ENCODE peak calls at places on chromosomes 2 and 18, in five cellular contexts. B is GM12878, C is A549, F is SK-N-SH, P is K562. S is an unnamed sample.

GRCh38 chr2:85409719-85410583 is at the start of gene CAPG:
- DNase-seq in F (no peak), P (peak), B (no peak), C (no peak), S (no peak)

GRCh38 chr2:205297368-205297767 is 384.9 kb upstream of the NRP2 start:
- DNase-seq in P (no peak), C (no peak), F (no peak), B (no peak), S (no peak)

GRCh38 chr2:25539141-25539540 is 134.2 kb downstream of the DTNB start:
- DNase-seq in F (no peak), P (no peak), C (no peak), B (no peak), S (no peak)

GRCh38 chr2:77232909-77233308 is 289.3 kb downstream of the LRRTM4 start:
- DNase-seq in F (no peak), C (no peak), B (no peak), P (no peak), S (no peak)

GRCh38 chr2:233029321-233029720 is 3.2 kb upstream of the NEU2 start:
- DNase-seq in P (no peak), F (no peak), C (no peak), B (no peak), S (no peak)

GRCh38 chr2:47002031-47002430 is 86.4 kb upstream of the MCFD2 start:
- DNase-seq in F (no peak), B (no peak), C (no peak), P (no peak), S (no peak)

GRCh38 chr18:79380816-79381806 is 14.6 kb upstream of the NFATC1 start:
- DNase-seq in C (peak), F (peak), P (peak), B (no peak), S (peak)

GRCh38 chr2:54750040-54750439 is 26.6 kb downstream of the EML6 start:
- DNase-seq in C (no peak), F (no peak), B (no peak), P (no peak), S (no peak)

GRCh38 chr18:66534110-66534509 is 69.8 kb downstream of the CDH19 start:
- DNase-seq in P (no peak), B (no peak), C (no peak), F (no peak), S (no peak)

GRCh38 chr2:217207387-217208010 is 347.6 kb upstream of the TNP1 start:
- DNase-seq in B (no peak), P (no peak), F (no peak), C (no peak), S (no peak)

GRCh38 chr18:9619545-9619944 is 5.2 kb upstream of the PPP4R1 start:
- DNase-seq in B (no peak), C (no peak), P (no peak), F (no peak), S (no peak)

GRCh38 chr2:236711440-236711839 is 141.8 kb downstream of the ACKR3 start:
- DNase-seq in P (no peak), F (no peak), B (no peak), C (no peak), S (no peak)

GRCh38 chr2:241833101-241833937 is 24.3 kb downstream of the NEU4 start:
- DNase-seq in C (no peak), B (no peak), F (no peak), P (peak), S (no peak)

GRCh38 chr2:62207480-62207879 is 11.6 kb downstream of the B3GNT2 start:
- DNase-seq in F (no peak), B (no peak), P (no peak), C (no peak), S (no peak)

GRCh38 chr18:35508030-35508429 is 10.3 kb upstream of the INO80C start:
- DNase-seq in C (no peak), F (no peak), B (no peak), P (no peak), S (no peak)

GRCh38 chr2:142944721-142945120 is 67.3 kb downstream of the KYNU start:
- DNase-seq in C (no peak), F (no peak), P (no peak), B (no peak), S (no peak)
- TF ChIP-seq REST in C (no peak), F (no peak), P (no peak), B (no peak), S (no peak)

DNA sequence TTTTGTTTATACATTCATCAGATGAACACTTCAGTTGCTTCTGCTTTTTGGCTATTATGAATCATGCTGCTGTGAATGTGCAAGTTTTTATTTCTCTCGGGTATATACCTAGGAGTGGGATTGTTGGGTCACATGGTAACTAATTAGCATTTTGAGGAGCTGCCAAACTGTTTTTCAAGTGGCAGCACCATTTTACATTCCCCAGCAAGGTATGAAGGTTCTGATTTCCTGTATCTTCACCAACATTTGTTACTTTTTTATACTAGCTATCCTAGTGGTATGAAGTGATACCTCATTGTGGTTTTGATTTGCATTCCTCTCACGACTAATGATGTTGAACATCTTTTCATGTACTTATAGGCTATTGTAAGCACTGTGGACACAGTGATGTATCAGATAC is 53.9 kb downstream of the DYNC1I2 start:
- DNase-seq in P (no peak), C (no peak), F (no peak), B (peak), S (no peak)
- TF ChIP-seq RFX5 in P (no peak), C (no peak), F (no peak), B (no peak), S (no peak)

DNA sequence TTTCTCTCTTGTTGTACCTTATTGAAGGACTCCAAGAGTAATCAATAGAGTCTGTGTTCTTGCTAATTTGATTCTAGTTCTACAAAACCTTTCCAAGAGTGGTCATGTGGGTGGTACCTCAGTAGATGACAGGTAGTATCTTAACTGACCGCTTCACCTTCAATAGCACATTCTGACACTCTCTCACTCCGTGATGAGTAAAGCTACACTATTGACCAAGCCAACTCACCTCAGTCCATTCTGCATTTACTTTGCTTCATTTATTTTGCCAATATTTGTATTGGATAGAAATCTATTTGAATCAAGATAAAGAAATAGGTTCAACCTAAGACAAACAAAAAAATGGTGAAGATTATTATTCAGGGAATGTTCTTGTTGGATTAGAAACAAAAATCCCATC is 1869.6 kb upstream of the CELF4 start:
- DNase-seq in C (no peak), P (no peak), B (no peak), F (no peak), S (no peak)
- TF ChIP-seq REST in C (no peak), P (no peak), B (no peak), F (no peak), S (no peak)

DNA sequence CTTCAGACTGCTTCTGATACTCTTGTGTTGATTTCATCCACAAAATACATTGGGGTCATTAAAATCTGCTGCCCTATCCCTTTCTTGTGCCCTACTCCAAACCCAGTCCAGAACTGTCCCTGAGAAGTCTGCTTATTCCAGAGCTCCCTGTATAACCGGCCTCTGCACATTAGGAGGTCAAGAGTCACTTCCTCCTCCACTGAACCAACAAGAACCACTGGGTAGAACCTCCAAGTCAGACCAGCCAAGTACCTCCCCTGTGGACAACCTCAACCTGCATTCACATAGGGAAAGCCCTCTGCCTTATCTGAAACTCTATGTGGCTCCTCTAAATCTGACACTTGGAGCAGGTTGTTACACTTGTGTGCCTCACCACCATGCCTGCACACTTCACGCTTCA is 22.1 kb downstream of the KDSR start:
- DNase-seq in B (no peak), P (no peak), C (no peak), F (no peak), S (no peak)
- TF ChIP-seq RFX5 in B (no peak), P (no peak), C (no peak), F (no peak), S (no peak)

DNA sequence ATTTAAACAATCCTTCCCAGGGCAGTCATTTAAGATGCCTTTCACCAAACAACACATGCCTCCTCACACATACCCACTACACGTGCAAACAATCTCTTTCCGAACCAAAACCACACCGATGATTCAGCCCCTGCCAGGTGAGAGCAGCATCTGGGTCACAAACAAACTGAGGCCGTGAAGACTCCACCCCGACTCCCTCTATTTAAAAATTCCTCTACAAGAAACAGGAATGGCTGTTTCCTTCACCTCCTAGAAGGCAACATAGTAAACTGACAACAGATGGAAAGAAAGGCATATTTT is 8.6 kb downstream of the CYB5A start:
- DNase-seq in C (no peak), B (no peak), F (no peak), P (no peak), S (no peak)
- TF ChIP-seq REST in C (no peak), B (no peak), F (no peak), P (no peak), S (no peak)

DNA sequence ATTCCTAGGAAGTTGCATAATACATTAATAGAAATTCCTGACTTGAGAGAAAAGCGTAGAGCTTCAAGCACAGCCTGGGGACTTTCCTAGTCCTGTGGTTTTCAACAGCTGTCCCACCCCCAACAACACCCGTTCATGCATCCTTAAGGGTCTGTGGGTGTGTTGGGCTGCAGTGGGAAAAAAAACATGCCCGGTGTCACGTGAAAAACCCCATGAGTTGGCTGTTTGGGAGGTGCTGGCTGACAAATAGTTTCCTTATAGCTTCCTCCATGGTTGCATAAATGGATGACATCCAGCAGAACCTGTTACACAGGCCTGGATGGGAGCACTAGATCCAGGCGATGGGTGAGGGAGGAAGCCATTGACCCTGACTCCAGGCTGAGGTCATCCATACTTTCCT is 15.0 kb downstream of the SLC9A4 start:
- DNase-seq in B (no peak), C (no peak), P (no peak), F (no peak), S (no peak)
- TF ChIP-seq RFX5 in B (no peak), C (no peak), P (no peak), F (no peak), S (no peak)

S was measured in HepG2.